ENCODE peak calls at places on chromosome 12, in eight cellular contexts. T is heart right ventricle, W is HCT116, U is aorta, C is K562, E is lung, Y is thyroid gland, I is stomach. B is an unnamed sample. For H3K9me3, the result is how much of the 10 kb centered on the place peaks cover.

GRCh38 chr12:1580526-1580925 is 13.9 kb downstream of the FBXL14 start:
- DNase-seq in E (no peak), C (no peak), U (no peak), I (no peak), Y (no peak), T (no peak), W (no peak), B (no peak)

GRCh38 chr12:121391619-121392324 is 8.1 kb upstream of the RNF34 start:
- DNase-seq in T (no peak), Y (no peak), I (peak), W (no peak), U (no peak), E (no peak), C (peak), B (no peak)

GRCh38 chr12:12927211-12928079 is 24.5 kb downstream of the GPRC5D start:
- DNase-seq in E (peak), T (peak), I (peak), C (peak), U (no peak), W (peak), Y (peak), B (peak)

GRCh38 chr12:6539276-6540134 is 5.2 kb downstream of the GAPDH start:
- DNase-seq in W (no peak), C (no peak), Y (peak), U (no peak), T (peak), I (no peak), E (no peak), B (no peak)

GRCh38 chr12:65875635-65876034 is 51.4 kb downstream of the HMGA2 start:
- DNase-seq in U (no peak), T (no peak), Y (no peak), C (no peak), I (no peak), E (no peak), W (no peak), B (no peak)

GRCh38 chr12:127664901-127665300 is 602.1 kb upstream of the TMEM132C start:
- DNase-seq in E (no peak), T (no peak), I (no peak), Y (no peak), C (no peak), U (no peak), W (no peak), B (no peak)

GRCh38 chr12:85441740-85442139 is 161.7 kb downstream of the ALX1 start:
- DNase-seq in Y (no peak), C (no peak), T (no peak), E (no peak), W (peak), U (no peak), I (no peak), B (no peak)

GRCh38 chr12:39972119-39972518 is 133.8 kb downstream of the SLC2A13 start:
- DNase-seq in E (no peak), C (peak), U (no peak), W (no peak), Y (no peak), T (no peak), I (no peak), B (no peak)

GRCh38 chr12:121260091-121260490 is 36.4 kb downstream of the CAMKK2 start:
- DNase-seq in C (no peak), U (peak), T (no peak), I (no peak), W (no peak), Y (no peak), E (no peak), B (no peak)

GRCh38 chr12:31536672-31537071 is 54.3 kb downstream of the DENND5B start:
- DNase-seq in E (no peak), C (no peak), T (no peak), U (no peak), Y (no peak), W (no peak), I (no peak), B (no peak)

GRCh38 chr12:75260316-75260715 is 50.7 kb upstream of the KCNC2 start:
- DNase-seq in U (no peak), I (no peak), C (no peak), E (no peak), T (no peak), W (no peak), Y (no peak), B (no peak)

GRCh38 chr12:27967551-27968054 is 4.9 kb downstream of the PTHLH start:
- DNase-seq in W (no peak), T (no peak), I (no peak), Y (no peak), C (no peak), U (no peak), E (no peak), B (no peak)
- H3K9me3 ChIP-seq in W (under half), T (under half), I (under half), Y (under half), C (under half), U (under half), E (under half), B (under half)

GRCh38 chr12:34300376-34301250 is 278.3 kb downstream of the ALG10 start:
- DNase-seq in Y (no peak), I (no peak), C (no peak), U (peak), T (no peak), W (no peak), E (no peak), B (no peak)

GRCh38 chr12:34299802-34300193 is 277.5 kb downstream of the ALG10 start:
- DNase-seq in T (peak), W (no peak), E (no peak), U (peak), C (no peak), I (no peak), Y (no peak), B (no peak)

GRCh38 chr12:34303091-34303870 is 281.0 kb downstream of the ALG10 start:
- DNase-seq in I (no peak), U (peak), E (no peak), T (no peak), W (no peak), Y (no peak), C (no peak), B (no peak)

GRCh38 chr12:34302131-34302885 is 280.0 kb downstream of the ALG10 start:
- DNase-seq in T (no peak), E (no peak), U (peak), I (no peak), Y (no peak), C (no peak), W (no peak), B (no peak)

GRCh38 chr12:34301251-34302130 is 279.2 kb downstream of the ALG10 start:
- DNase-seq in E (no peak), I (no peak), C (no peak), U (peak), Y (no peak), T (no peak), W (no peak), B (no peak)
- H3K9me3 ChIP-seq in E (half or more), I (half or more), C (under half), U (under half), Y (under half), T (under half), W (under half), B (under half)

GRCh38 chr12:130709151-130710000 is 6.7 kb downstream of the RIMBP2 start:
- DNase-seq in E (no peak), U (peak), C (no peak), T (no peak), Y (no peak), W (no peak), I (peak), B (no peak)
- H3K9me3 ChIP-seq in E (under half), U (under half), C (under half), T (under half), Y (under half), W (under half), I (under half), B (under half)

GRCh38 chr12:73815072-73815660 is 722.5 kb upstream of the ATXN7L3B start:
- DNase-seq in E (no peak), W (no peak), C (no peak), U (no peak), I (no peak), Y (no peak), T (no peak), B (no peak)

DNA sequence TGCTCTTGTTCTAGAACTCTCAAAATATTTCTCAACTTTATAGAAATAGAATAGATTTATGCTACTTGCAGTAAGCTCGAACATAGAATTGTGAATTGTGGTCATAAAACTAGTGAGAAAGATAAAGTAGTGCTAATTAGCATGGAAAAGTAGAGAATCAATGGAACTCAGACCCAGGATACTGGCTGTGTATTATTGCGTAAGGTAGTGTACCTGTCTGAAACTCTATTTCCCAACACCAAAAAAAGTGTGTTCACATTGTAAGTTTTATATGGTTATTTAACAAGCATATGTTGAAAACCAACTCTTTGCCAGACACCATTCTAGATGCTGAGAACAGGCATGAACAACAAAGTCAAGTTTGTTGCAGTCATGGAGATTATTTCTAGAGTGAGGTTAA is 720.5 kb upstream of the ATXN7L3B start:
- DNase-seq in U (no peak), E (no peak), T (no peak), Y (no peak), I (no peak), C (no peak), W (no peak), B (no peak)
- H3K9me3 ChIP-seq in U (under half), E (under half), T (under half), Y (under half), I (under half), C (under half), W (under half), B (under half)

B was measured in T-helper 17 cell.